ENCODE peak calls at places on chromosomes 11 and 22, in four cellular contexts. L is GM12878, G is H1, I is K562. A is an unnamed sample.

GRCh38 chr11:69442012-69442806 is 39.3 kb upstream of the LINC01488 start:
- DNase-seq in L (no peak), G (no peak), I (no peak), A (no peak)

GRCh38 chr11:18011633-18012313 is 1.1 kb downstream of the SERGEF start:
- DNase-seq in L (no peak), G (no peak), I (peak), A (no peak)

GRCh38 chr22:43901976-43902643 is 10.3 kb upstream of the PNPLA5 start:
- DNase-seq in L (no peak), G (no peak), I (no peak), A (no peak)

GRCh38 chr11:30585892-30586250 is 282 bp downstream of the MPPED2 start:
- DNase-seq in L (no peak), G (no peak), I (no peak), A (no peak)

GRCh38 chr11:88282789-88283188 is 54.7 kb downstream of the CTSC start:
- DNase-seq in L (no peak), G (no peak), I (no peak), A (no peak)

GRCh38 chr11:69948256-69949141 is 129.3 kb upstream of the FGF3 start:
- DNase-seq in L (no peak), G (peak), I (peak), A (peak)

GRCh38 chr11:132087148-132087547 is 716.7 kb downstream of the NTM start:
- DNase-seq in L (no peak), G (no peak), I (no peak), A (no peak)

GRCh38 chr11:69245041-69245440 is 48.9 kb upstream of the MYEOV start:
- DNase-seq in L (no peak), G (no peak), I (no peak), A (no peak)

GRCh38 chr11:29321293-29322132 is 695.3 kb downstream of the KCNA4 start:
- DNase-seq in L (no peak), G (no peak), I (no peak), A (peak)

DNA sequence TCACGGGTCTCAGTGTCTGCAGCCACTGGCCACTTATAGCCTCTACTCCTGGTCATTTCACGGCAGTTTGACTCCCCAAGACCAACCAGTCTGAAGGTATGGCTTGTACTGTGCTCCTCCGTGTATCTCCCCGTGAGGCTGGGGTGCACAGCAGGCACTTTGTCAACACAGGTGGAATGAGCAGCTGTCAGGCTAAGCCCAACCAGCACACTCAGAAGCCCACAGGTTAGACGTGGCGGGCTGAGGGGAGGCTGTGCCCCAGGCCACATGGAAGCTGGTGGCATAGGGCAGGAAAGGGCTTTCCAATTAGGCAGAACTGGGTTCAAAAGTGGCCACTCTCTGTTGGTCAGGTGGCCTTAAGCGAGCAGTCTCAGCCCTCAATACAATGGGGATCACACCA is 7.0 kb downstream of the TP53I11 start:
- DNase-seq in L (no peak), G (no peak), I (no peak), A (no peak)
- H3K9ac ChIP-seq in L (no peak), G (no peak), I (no peak), A (no peak)

DNA sequence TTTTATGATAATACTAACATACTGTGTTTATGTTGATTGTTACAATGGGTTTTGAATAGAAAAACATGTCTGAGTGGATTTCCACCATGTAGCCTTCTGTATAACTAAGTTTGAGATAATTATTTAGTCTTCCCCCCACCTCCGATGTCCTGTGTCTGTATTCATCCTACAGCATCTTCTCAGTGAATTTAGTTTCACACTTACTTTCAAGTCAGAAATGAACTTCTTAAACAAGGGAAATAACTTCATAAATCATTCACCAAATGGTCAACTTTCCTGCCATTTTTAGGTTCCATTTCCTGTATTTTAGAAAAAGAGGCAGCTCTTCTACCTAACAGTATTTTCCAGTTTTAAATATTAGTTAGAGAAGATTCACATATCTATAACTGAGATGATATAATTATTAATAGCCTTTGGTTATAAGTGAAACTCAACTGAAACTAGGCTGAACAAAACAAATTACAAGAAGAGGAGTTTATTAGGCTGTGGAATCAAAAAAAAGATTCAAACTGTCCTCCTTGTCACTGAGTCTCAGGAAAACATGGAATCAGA is 3.5 kb downstream of the OR51B5 start:
- DNase-seq in L (peak), G (no peak), I (no peak), A (no peak)
- TF ChIP-seq EGR1 in L (no peak), G (no peak), I (no peak), A (no peak)

GRCh38 chr11:23573430-23573829 is 713.2 kb upstream of the CCDC179 start:
- DNase-seq in L (no peak), G (no peak), I (no peak), A (no peak)

GRCh38 chr11:23570828-23571227 is 710.6 kb upstream of the CCDC179 start:
- DNase-seq in L (no peak), G (no peak), I (no peak), A (no peak)

GRCh38 chr11:23574149-23574548 is 713.9 kb upstream of the CCDC179 start:
- DNase-seq in L (no peak), G (no peak), I (no peak), A (no peak)

GRCh38 chr11:23569134-23569533 is 708.9 kb upstream of the CCDC179 start:
- DNase-seq in L (no peak), G (no peak), I (no peak), A (no peak)

DNA sequence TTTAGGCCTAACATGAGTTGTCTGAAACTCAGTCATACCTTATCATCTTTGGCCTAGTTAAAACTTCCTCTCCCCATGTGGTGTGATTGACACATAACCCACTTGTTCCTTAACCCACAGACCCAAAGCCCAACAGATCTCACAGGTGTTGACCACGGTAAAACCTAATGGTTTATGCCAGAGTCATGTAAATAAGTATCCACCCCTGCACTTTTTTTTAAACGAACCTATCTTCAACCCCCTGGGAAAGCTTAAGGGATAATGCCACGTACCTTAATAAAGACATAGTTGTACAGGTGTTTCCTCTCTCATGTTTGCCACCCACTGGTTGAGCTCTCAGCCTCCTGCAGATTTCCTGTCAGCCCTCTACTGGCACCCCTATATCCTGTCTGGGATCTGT is 709.3 kb upstream of the CCDC179 start:
- DNase-seq in L (peak), G (no peak), I (no peak), A (no peak)
- H3K9ac ChIP-seq in L (no peak), G (no peak), I (no peak), A (no peak)

GRCh38 chr11:42631223-42631843 is 680.5 kb upstream of the API5 start:
- DNase-seq in L (no peak), G (no peak), I (no peak), A (no peak)
- TF ChIP-seq EGR1 in L (no peak), G (no peak), I (no peak), A (no peak)

GRCh38 chr11:3642071-3642951 is 519 bp upstream of the ART5 start:
- DNase-seq in L (no peak), G (peak), I (peak), A (peak)
- H3K9ac ChIP-seq in L (no peak), G (peak), I (peak), A (peak)

GRCh38 chr11:5600374-5600851 is 4.0 kb downstream of the TRIM6 start:
- DNase-seq in L (peak), G (peak), I (peak), A (peak)
- TF ChIP-seq EGR1 in L (no peak), G (no peak), I (no peak), A (no peak)

GRCh38 chr11:64373598-64373974 is 14.6 kb downstream of the RPS6KA4 start:
- DNase-seq in L (no peak), G (no peak), I (no peak), A (no peak)
- H3K9ac ChIP-seq in L (no peak), G (no peak), I (peak), A (peak)